ENCODE peak calls at places on chromosomes 3 and 15, in seven cellular contexts. One of them, this sample, is unnamed.

GRCh38 chr3:82240322-82240721 is 478.9 kb upstream of the GBE1 start:
- DNase-seq in right lobe of liver: no peak
- DNase-seq in left lung: no peak
- DNase-seq in ovary: no peak
- DNase-seq in stomach: no peak
- DNase-seq in lung: no peak
- DNase-seq in endothelial cell of umbilical vein: no peak
- DNase-seq in this sample: no peak

GRCh38 chr15:32794973-32795372 is 77.2 kb downstream of the GREM1 start:
- DNase-seq in stomach: no peak
- DNase-seq in left lung: no peak
- DNase-seq in lung: no peak
- DNase-seq in ovary: no peak
- DNase-seq in right lobe of liver: no peak
- DNase-seq in endothelial cell of umbilical vein: no peak
- DNase-seq in this sample: no peak

GRCh38 chr3:36701903-36702374 is 62.4 kb downstream of the DCLK3 start:
- DNase-seq in ovary: no peak
- DNase-seq in left lung: no peak
- DNase-seq in lung: no peak
- DNase-seq in right lobe of liver: no peak
- DNase-seq in stomach: no peak
- DNase-seq in endothelial cell of umbilical vein: peak; percentile 19
- DNase-seq in this sample: no peak

GRCh38 chr3:50620420-50620819 is 3.5 kb downstream of the MAPKAPK3 start:
- DNase-seq in ovary: no peak
- DNase-seq in endothelial cell of umbilical vein: no peak
- DNase-seq in lung: no peak
- DNase-seq in stomach: no peak
- DNase-seq in left lung: no peak
- DNase-seq in right lobe of liver: no peak
- DNase-seq in this sample: no peak

GRCh38 chr3:56935821-56936220 is 124.6 kb upstream of the SPATA12 start:
- DNase-seq in lung: no peak
- DNase-seq in right lobe of liver: no peak
- DNase-seq in ovary: no peak
- DNase-seq in endothelial cell of umbilical vein: no peak
- DNase-seq in left lung: no peak
- DNase-seq in stomach: no peak
- DNase-seq in this sample: no peak

GRCh38 chr3:39569095-39569494 is 101.6 kb downstream of the MOBP start:
- DNase-seq in ovary: no peak
- DNase-seq in stomach: peak; percentile 28
- DNase-seq in left lung: no peak
- DNase-seq in right lobe of liver: no peak
- DNase-seq in endothelial cell of umbilical vein: no peak
- DNase-seq in lung: no peak
- DNase-seq in this sample: no peak

GRCh38 chr15:58361291-58361759 is 70.5 kb upstream of the LIPC start:
- DNase-seq in right lobe of liver: no peak
- DNase-seq in left lung: no peak
- DNase-seq in lung: no peak
- DNase-seq in stomach: no peak
- DNase-seq in endothelial cell of umbilical vein: no peak
- DNase-seq in ovary: no peak
- DNase-seq in this sample: no peak

GRCh38 chr3:38793721-38794120 is 22.3 kb downstream of the SCN10A start:
- DNase-seq in right lobe of liver: no peak
- DNase-seq in stomach: no peak
- DNase-seq in endothelial cell of umbilical vein: no peak
- DNase-seq in lung: no peak
- DNase-seq in ovary: no peak
- DNase-seq in left lung: no peak
- DNase-seq in this sample: no peak

GRCh38 chr3:100041328-100041749 is 73.0 kb downstream of the FILIP1L start:
- DNase-seq in left lung: no peak
- DNase-seq in right lobe of liver: no peak
- DNase-seq in endothelial cell of umbilical vein: peak; percentile 99
- DNase-seq in stomach: no peak
- DNase-seq in lung: no peak
- DNase-seq in ovary: no peak
- DNase-seq in this sample: no peak

GRCh38 chr3:147361671-147362420 is 44.5 kb downstream of the ZIC4 start:
- DNase-seq in lung: no peak
- DNase-seq in ovary: no peak
- DNase-seq in endothelial cell of umbilical vein: no peak
- DNase-seq in stomach: no peak
- DNase-seq in left lung: no peak
- DNase-seq in right lobe of liver: peak; percentile 52
- DNase-seq in this sample: peak; percentile 53

GRCh38 chr3:98962189-98962930 is 60.9 kb upstream of the DCBLD2 start:
- DNase-seq in left lung: no peak
- DNase-seq in stomach: no peak
- DNase-seq in ovary: no peak
- DNase-seq in right lobe of liver: no peak
- DNase-seq in lung: no peak
- DNase-seq in endothelial cell of umbilical vein: peak; percentile 57
- DNase-seq in this sample: no peak

GRCh38 chr15:69548367-69548766 is 95.7 kb downstream of the RPLP1 start:
- DNase-seq in lung: no peak
- DNase-seq in right lobe of liver: no peak
- DNase-seq in ovary: no peak
- DNase-seq in stomach: no peak
- DNase-seq in left lung: no peak
- DNase-seq in endothelial cell of umbilical vein: no peak
- DNase-seq in this sample: no peak

GRCh38 chr15:35445891-35446290 is 100.1 kb downstream of the DPH6 start:
- DNase-seq in left lung: no peak
- DNase-seq in lung: no peak
- DNase-seq in stomach: no peak
- DNase-seq in right lobe of liver: no peak
- DNase-seq in ovary: no peak
- DNase-seq in endothelial cell of umbilical vein: no peak
- DNase-seq in this sample: no peak

GRCh38 chr3:42061042-42061710 is 30.0 kb upstream of the TRAK1 start:
- DNase-seq in ovary: no peak
- DNase-seq in endothelial cell of umbilical vein: no peak
- DNase-seq in stomach: no peak
- DNase-seq in left lung: no peak
- DNase-seq in right lobe of liver: no peak
- DNase-seq in lung: no peak
- DNase-seq in this sample: no peak
- H3K27me3 ChIP-seq in ovary: no peaks in the 10 kb centered on the region
- H3K27me3 ChIP-seq in endothelial cell of umbilical vein: no peaks in the 10 kb centered on the region
- H3K27me3 ChIP-seq in stomach: no peaks in the 10 kb centered on the region
- H3K27me3 ChIP-seq in left lung: no peaks in the 10 kb centered on the region
- H3K27me3 ChIP-seq in right lobe of liver: no peaks in the 10 kb centered on the region
- H3K27me3 ChIP-seq in lung: no peaks in the 10 kb centered on the region
- H3K27me3 ChIP-seq in this sample: no peaks in the 10 kb centered on the region

DNA sequence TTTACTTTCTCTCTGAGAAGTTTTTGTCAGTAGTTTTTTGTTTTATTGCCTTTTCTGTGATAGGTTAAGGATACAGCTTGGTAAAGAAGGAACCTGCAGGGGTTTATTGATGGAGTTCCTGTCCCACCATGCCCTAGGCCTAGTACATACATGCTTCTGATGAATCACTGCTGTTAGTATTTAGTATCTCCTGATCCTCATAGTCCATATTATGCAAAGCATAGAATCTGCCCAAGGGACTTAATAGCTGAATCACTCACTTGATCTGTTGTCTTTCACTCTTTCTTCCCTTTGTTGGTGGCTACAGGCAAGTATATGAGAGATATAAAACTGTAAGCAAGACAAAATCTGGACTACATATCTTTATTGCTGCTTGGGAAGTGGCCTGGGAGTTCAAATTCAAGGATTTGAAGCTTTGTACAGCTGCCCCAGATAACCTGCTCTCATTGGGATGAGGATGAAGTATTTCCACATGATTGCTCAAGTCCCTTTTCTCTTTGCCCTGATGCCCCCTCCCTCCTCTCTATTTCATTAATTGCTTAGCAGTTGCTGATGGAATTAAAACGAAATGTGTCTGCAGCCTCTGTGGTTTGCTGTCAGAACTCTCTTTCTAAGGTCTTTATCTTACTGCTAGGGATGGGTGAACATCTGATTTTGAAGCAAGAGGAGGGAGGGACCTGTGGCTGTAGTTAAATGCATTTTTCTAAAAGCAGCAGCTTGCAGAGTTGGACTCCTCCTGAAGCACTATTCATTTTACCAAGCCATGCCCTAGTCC is 114.0 kb downstream of the ZNF609 start:
- DNase-seq in ovary: no peak
- DNase-seq in left lung: no peak
- DNase-seq in lung: no peak
- DNase-seq in endothelial cell of umbilical vein: no peak
- DNase-seq in right lobe of liver: no peak
- DNase-seq in stomach: no peak
- DNase-seq in this sample: no peak
- TF ChIP-seq CTCF in ovary: no peak
- TF ChIP-seq CTCF in left lung: no peak
- TF ChIP-seq CTCF in lung: no peak
- TF ChIP-seq CTCF in endothelial cell of umbilical vein: no peak
- TF ChIP-seq CTCF in right lobe of liver: no peak
- TF ChIP-seq CTCF in stomach: no peak
- TF ChIP-seq CTCF in this sample: no peak

GRCh38 chr15:80328496-80328895 is 75.7 kb upstream of the ARNT2 start:
- DNase-seq in ovary: no peak
- DNase-seq in lung: no peak
- DNase-seq in endothelial cell of umbilical vein: no peak
- DNase-seq in stomach: no peak
- DNase-seq in right lobe of liver: no peak
- DNase-seq in left lung: no peak
- DNase-seq in this sample: no peak

GRCh38 chr15:80331886-80332406 is 72.2 kb upstream of the ARNT2 start:
- DNase-seq in stomach: no peak
- DNase-seq in ovary: no peak
- DNase-seq in lung: no peak
- DNase-seq in endothelial cell of umbilical vein: no peak
- DNase-seq in left lung: peak; percentile 79
- DNase-seq in right lobe of liver: no peak
- DNase-seq in this sample: no peak
- H3K27me3 ChIP-seq in stomach: no peaks in the 10 kb centered on the region
- H3K27me3 ChIP-seq in ovary: no peaks in the 10 kb centered on the region
- H3K27me3 ChIP-seq in lung: no peaks in the 10 kb centered on the region
- H3K27me3 ChIP-seq in endothelial cell of umbilical vein: no peaks in the 10 kb centered on the region
- H3K27me3 ChIP-seq in left lung: no peaks in the 10 kb centered on the region
- H3K27me3 ChIP-seq in right lobe of liver: no peaks in the 10 kb centered on the region
- H3K27me3 ChIP-seq in this sample: no peaks in the 10 kb centered on the region

DNA sequence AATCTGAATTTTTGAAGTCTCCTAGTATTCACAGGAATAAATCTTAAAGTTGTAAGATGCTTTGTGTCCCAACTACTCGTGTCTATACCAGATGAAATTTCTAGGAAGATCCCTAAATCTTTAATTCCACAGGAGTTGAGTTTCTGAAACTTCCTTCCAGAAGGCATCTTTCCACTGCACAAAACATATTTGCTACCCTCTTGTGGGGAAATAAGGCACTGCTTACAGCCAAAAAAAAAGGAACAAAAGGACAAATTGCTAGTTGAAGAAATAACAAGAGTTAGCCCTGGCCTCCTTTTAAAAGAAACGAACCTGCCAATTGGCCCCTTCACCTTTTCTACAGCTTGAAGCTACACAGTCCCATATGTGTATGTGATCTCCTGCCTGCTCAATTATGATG is 54.0 kb downstream of the TAFA4 start:
- DNase-seq in stomach: no peak
- DNase-seq in left lung: no peak
- DNase-seq in ovary: no peak
- DNase-seq in endothelial cell of umbilical vein: peak; percentile 29
- DNase-seq in lung: no peak
- DNase-seq in right lobe of liver: no peak
- DNase-seq in this sample: no peak
- TF ChIP-seq CTCF in stomach: peak; percentile 36
- TF ChIP-seq CTCF in left lung: peak; percentile 20
- TF ChIP-seq CTCF in ovary: no peak
- TF ChIP-seq CTCF in endothelial cell of umbilical vein: peak; percentile 26
- TF ChIP-seq CTCF in lung: no peak
- TF ChIP-seq CTCF in right lobe of liver: peak; percentile 45
- TF ChIP-seq CTCF in this sample: peak; percentile 30

GRCh38 chr15:62163397-62163796 is 1.7 kb downstream of the C2CD4B start:
- DNase-seq in stomach: no peak
- DNase-seq in left lung: no peak
- DNase-seq in right lobe of liver: no peak
- DNase-seq in lung: no peak
- DNase-seq in ovary: no peak
- DNase-seq in endothelial cell of umbilical vein: peak; percentile 46
- DNase-seq in this sample: no peak

GRCh38 chr15:62165793-62166380 is 802 bp upstream of the C2CD4B start:
- DNase-seq in left lung: no peak
- DNase-seq in right lobe of liver: no peak
- DNase-seq in ovary: no peak
- DNase-seq in lung: no peak
- DNase-seq in stomach: no peak
- DNase-seq in endothelial cell of umbilical vein: peak; percentile 88
- DNase-seq in this sample: no peak

GRCh38 chr15:62163847-62164499 is 1.1 kb downstream of the C2CD4B start:
- DNase-seq in left lung: peak; percentile 81
- DNase-seq in lung: no peak
- DNase-seq in stomach: peak; percentile 37
- DNase-seq in right lobe of liver: no peak
- DNase-seq in ovary: no peak
- DNase-seq in endothelial cell of umbilical vein: peak; percentile 44
- DNase-seq in this sample: no peak

GRCh38 chr15:62165029-62165792 is at the start of gene C2CD4B:
- DNase-seq in lung: peak; percentile 67
- DNase-seq in stomach: peak; percentile 93
- DNase-seq in left lung: peak; percentile 86
- DNase-seq in ovary: no peak
- DNase-seq in endothelial cell of umbilical vein: peak; percentile 89
- DNase-seq in right lobe of liver: peak; percentile 60
- DNase-seq in this sample: peak; percentile 82

DNA sequence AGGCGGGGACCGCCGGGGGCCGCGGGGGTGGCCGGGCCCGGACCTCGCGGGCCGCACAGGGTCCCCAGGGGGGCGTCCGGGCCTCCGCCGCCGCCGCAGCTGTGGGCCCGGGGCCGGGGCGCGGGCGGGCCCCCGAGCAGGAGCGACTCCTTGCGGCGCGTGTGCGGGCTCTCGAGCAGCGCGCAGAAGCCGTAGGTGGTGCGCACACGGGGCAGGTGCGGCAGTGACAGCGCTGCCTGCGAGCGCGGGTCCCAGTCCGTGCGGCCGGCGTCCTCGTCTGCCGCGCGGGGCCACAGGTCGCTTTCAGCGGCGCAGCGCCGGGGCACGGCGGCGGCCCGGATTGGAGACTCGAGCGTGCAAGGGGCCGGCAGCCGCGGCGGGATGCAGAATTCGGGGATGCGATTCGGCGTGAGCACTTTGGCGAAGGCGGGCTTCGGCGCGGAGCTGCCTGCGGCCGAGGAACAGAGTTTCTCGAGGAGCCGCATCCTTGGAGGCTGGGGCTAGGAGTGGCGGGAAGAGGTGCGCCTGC is 521 bp downstream of the C2CD4B start:
- DNase-seq in right lobe of liver: no peak
- DNase-seq in ovary: no peak
- DNase-seq in left lung: peak; percentile 83
- DNase-seq in lung: no peak
- DNase-seq in endothelial cell of umbilical vein: no peak
- DNase-seq in stomach: no peak
- DNase-seq in this sample: no peak
- H3K27me3 ChIP-seq in right lobe of liver: peaks cover 5% of the 10 kb centered on the region
- H3K27me3 ChIP-seq in ovary: no peaks in the 10 kb centered on the region
- H3K27me3 ChIP-seq in left lung: peaks cover 43% of the 10 kb centered on the region
- H3K27me3 ChIP-seq in lung: no peaks in the 10 kb centered on the region
- H3K27me3 ChIP-seq in endothelial cell of umbilical vein: no peaks in the 10 kb centered on the region
- H3K27me3 ChIP-seq in stomach: peaks cover 61% of the 10 kb centered on the region
- H3K27me3 ChIP-seq in this sample: peaks cover 8% of the 10 kb centered on the region